ENCODE peak calls at places on chromosomes 7 and 10, in four cellular contexts. F is HCT116, B is K562, S is GM12878. E is an unnamed sample.

GRCh38 chr10:121169406-121169805 is 318.2 kb downstream of the WDR11 start:
- DNase-seq in F (no peak), B (no peak), S (no peak), E (no peak)

GRCh38 chr10:14879055-14879800 is 562 bp downstream of the SUV39H2 start:
- DNase-seq in F (no peak), B (peak; percentile 22), S (no peak), E (no peak)

GRCh38 chr7:95997632-95998031 is 225.3 kb downstream of the DYNC1I1 start:
- DNase-seq in F (no peak), B (no peak), S (no peak), E (no peak)

GRCh38 chr10:118447478-118447877 is 105.4 kb upstream of the FAM204A start:
- DNase-seq in F (no peak), B (no peak), S (no peak), E (no peak)

GRCh38 chr7:35613150-35613549 is 81.8 kb downstream of the HERPUD2 start:
- DNase-seq in F (no peak), B (no peak), S (no peak), E (no peak)

GRCh38 chr10:126407831-126408230 is 19.6 kb upstream of the ADAM12 start:
- DNase-seq in F (no peak), B (no peak), S (no peak), E (no peak)

GRCh38 chr10:119444866-119445265 is 97.7 kb downstream of the RGS10 start:
- DNase-seq in F (no peak), B (no peak), S (no peak), E (no peak)

GRCh38 chr10:61475449-61475873 is 22.3 kb upstream of the TMEM26 start:
- DNase-seq in F (no peak), B (no peak), S (no peak), E (no peak)

GRCh38 chr7:15561840-15562239 is at the start of gene AGMO:
- DNase-seq in F (no peak), B (no peak), S (no peak), E (no peak)

GRCh38 chr10:124741281-124741921 is 2.8 kb downstream of the FAM53B start:
- DNase-seq in F (peak; percentile 50), B (peak; percentile 71), S (no peak), E (peak; percentile 90)

GRCh38 chr10:230758-231157 is 95.5 kb downstream of the ZMYND11 start:
- DNase-seq in F (peak; percentile 8), B (peak; percentile 35), S (no peak), E (no peak)

GRCh38 chr10:77478248-77478963 is 159.2 kb downstream of the KCNMA1 start:
- DNase-seq in F (no peak), B (no peak), S (no peak), E (no peak)
- TF ChIP-seq EGR1 in F (no peak), B (no peak), S (no peak), E (no peak)

GRCh38 chr7:139061416-139061815 is 25.6 kb upstream of the ZC3HAV1L start:
- DNase-seq in F (no peak), B (no peak), S (no peak), E (no peak)

GRCh38 chr7:139055674-139056073 is 19.8 kb upstream of the ZC3HAV1L start:
- DNase-seq in F (no peak), B (no peak), S (no peak), E (no peak)

GRCh38 chr7:139060838-139061237 is 25.0 kb upstream of the ZC3HAV1L start:
- DNase-seq in F (no peak), B (no peak), S (no peak), E (no peak)

GRCh38 chr7:139059905-139060304 is 24.1 kb upstream of the ZC3HAV1L start:
- DNase-seq in F (no peak), B (no peak), S (no peak), E (no peak)

DNA sequence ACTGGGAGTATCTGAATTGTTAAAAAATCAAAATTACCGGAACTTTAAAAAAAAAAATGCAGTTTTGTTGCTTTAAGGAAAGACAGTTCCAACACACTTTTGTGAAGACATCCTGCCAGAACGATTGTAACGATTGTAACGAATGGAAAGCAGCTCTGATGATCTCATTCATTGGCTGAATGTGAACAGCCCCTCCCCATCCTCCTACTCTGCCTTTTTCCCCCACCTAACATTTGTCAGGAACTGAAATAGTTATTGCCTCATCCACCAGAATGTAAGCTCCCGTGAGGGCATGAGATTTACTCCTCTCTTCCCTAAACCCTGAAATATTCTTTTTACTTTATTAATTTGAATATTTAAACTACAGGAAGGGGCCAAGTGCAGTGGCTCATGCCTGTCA is 23.1 kb upstream of the ZC3HAV1L start:
- DNase-seq in F (no peak), B (no peak), S (no peak), E (no peak)
- TF ChIP-seq EGR1 in F (no peak), B (no peak), S (no peak), E (no peak)

GRCh38 chr10:100151901-100152300 is 33.9 kb downstream of the ERLIN1 start:
- DNase-seq in F (no peak), B (no peak), S (no peak), E (no peak)

GRCh38 chr10:100153239-100153840 is 32.5 kb downstream of the ERLIN1 start:
- DNase-seq in F (no peak), B (no peak), S (no peak), E (no peak)

GRCh38 chr10:100158044-100158805 is 27.6 kb downstream of the ERLIN1 start:
- DNase-seq in F (no peak), B (no peak), S (peak; percentile 68), E (no peak)

GRCh38 chr10:100157140-100157539 is 28.7 kb downstream of the ERLIN1 start:
- DNase-seq in F (no peak), B (no peak), S (no peak), E (no peak)

DNA sequence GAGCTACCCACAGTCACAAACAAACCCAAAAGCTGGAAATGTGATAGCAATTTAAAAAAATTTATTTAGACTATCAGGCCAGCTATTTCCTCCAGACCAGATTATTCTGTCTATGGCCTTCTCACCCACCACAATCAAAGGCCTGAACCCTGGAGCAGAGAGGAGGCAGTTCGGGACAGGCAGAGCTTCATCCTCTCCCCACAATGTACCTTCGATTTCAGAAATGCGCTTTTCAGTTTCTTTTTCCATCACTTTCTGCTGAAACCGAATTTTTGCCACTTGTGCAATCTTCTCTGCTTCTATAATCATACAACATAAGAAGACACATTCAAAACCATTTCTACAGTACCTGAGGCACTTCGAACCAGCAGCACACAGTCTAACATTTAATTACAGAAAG is 29.9 kb downstream of the ERLIN1 start:
- DNase-seq in F (no peak), B (no peak), S (no peak), E (no peak)
- TF ChIP-seq EGR1 in F (no peak), B (no peak), S (no peak), E (no peak)

GRCh38 chr10:103884681-103885139 is 29.3 kb upstream of the SH3PXD2A start:
- DNase-seq in F (no peak), B (peak; percentile 59), S (no peak), E (peak; percentile 61)

GRCh38 chr10:103888113-103888841 is 29.7 kb downstream of the STN1 start:
- DNase-seq in F (peak; percentile 61), B (peak; percentile 33), S (no peak), E (no peak)

GRCh38 chr10:103882285-103883007 is 27.1 kb upstream of the SH3PXD2A start:
- DNase-seq in F (no peak), B (no peak), S (no peak), E (no peak)

GRCh38 chr10:103889121-103889720 is 28.8 kb downstream of the STN1 start:
- DNase-seq in F (no peak), B (no peak), S (no peak), E (no peak)

GRCh38 chr10:103885617-103886016 is 30.2 kb upstream of the SH3PXD2A start:
- DNase-seq in F (no peak), B (no peak), S (no peak), E (no peak)
- TF ChIP-seq EGR1 in F (no peak), B (no peak), S (no peak), E (no peak)

E was measured in H1.